ENCODE peak calls at places on chromosomes 11 and 22, in four cellular contexts. X, S, B and P are unnamed samples.

GRCh38 chr11:47047972-47048371 is 111.4 kb downstream of the CSTPP1 start:
- DNase-seq in B (no peak), X (no peak), S (no peak), P (no peak)

GRCh38 chr11:22416462-22416861 is 78.3 kb downstream of the SLC17A6 start:
- DNase-seq in S (no peak), X (no peak), B (no peak), P (no peak)

GRCh38 chr11:10550503-10550902 is 9.5 kb upstream of the RNF141 start:
- DNase-seq in X (no peak), B (peak), S (no peak), P (no peak)

GRCh38 chr11:35844579-35844978 is 99.3 kb upstream of the LDLRAD3 start:
- DNase-seq in X (no peak), B (no peak), S (no peak), P (no peak)

GRCh38 chr22:37241351-37242142 is 2.5 kb downstream of the RAC2 start:
- DNase-seq in S (peak), B (no peak), X (no peak), P (peak)

GRCh38 chr11:85815186-85815911 is 4.4 kb upstream of the SYTL2 start:
- DNase-seq in B (peak), S (no peak), X (no peak), P (no peak)

GRCh38 chr11:56624661-56625110 is 10.0 kb upstream of the OR5M1 start:
- DNase-seq in B (no peak), S (peak), X (no peak), P (no peak)

GRCh38 chr11:125770583-125770982 is 8.0 kb downstream of the PATE2 start:
- DNase-seq in B (no peak), S (no peak), X (no peak), P (no peak)

GRCh38 chr11:62149986-62150886 is 26.4 kb downstream of the INCENP start:
- DNase-seq in S (no peak), B (no peak), X (no peak), P (no peak)

GRCh38 chr11:32309541-32310217 is 125.7 kb downstream of the WT1 start:
- DNase-seq in S (no peak), X (no peak), B (no peak), P (no peak)

GRCh38 chr11:130827697-130828377 is 88.4 kb downstream of the SNX19 start:
- DNase-seq in B (no peak), X (peak), S (peak), P (no peak)

GRCh38 chr11:120182357-120182756 is 28.5 kb upstream of the OAF start:
- DNase-seq in X (no peak), B (no peak), S (no peak), P (no peak)

GRCh38 chr11:111922803-111923202 is 4.1 kb downstream of the C11orf52 start:
- DNase-seq in B (peak), S (no peak), X (no peak), P (no peak)

GRCh38 chr22:47062126-47062525 is 299.7 kb downstream of the TBC1D22A start:
- DNase-seq in X (no peak), S (no peak), B (no peak), P (no peak)

GRCh38 chr22:41873391-41873790 is 40.5 kb downstream of the SREBF2 start:
- DNase-seq in B (no peak), X (no peak), S (no peak), P (peak)

GRCh38 chr11:69419662-69420061 is 61.8 kb upstream of the LINC01488 start:
- DNase-seq in B (no peak), S (no peak), X (no peak), P (no peak)

GRCh38 chr22:38314992-38315800 is 2.0 kb downstream of the CSNK1E start:
- DNase-seq in X (no peak), B (no peak), S (peak), P (no peak)

GRCh38 chr11:70482529-70482917 is 84.2 kb downstream of the CTTN start:
- DNase-seq in S (no peak), B (no peak), X (no peak), P (no peak)

GRCh38 chr11:93537022-93537421 is 6.2 kb downstream of the SMCO4 start:
- DNase-seq in S (no peak), X (no peak), B (no peak), P (no peak)

GRCh38 chr22:38271927-38272372 is 860 bp downstream of the TMEM184B start:
- DNase-seq in B (no peak), S (no peak), X (no peak), P (no peak)

GRCh38 chr11:86809561-86809960 is 9.2 kb downstream of the PRSS23 start:
- DNase-seq in B (no peak), S (no peak), X (no peak), P (no peak)

GRCh38 chr11:64305691-64306562 is 603 bp downstream of the ESRRA start:
- DNase-seq in X (peak), S (peak), B (no peak), P (peak)

GRCh38 chr11:58525037-58525614 is 17.2 kb upstream of the OR5B21 start:
- DNase-seq in B (no peak), S (peak), X (no peak), P (no peak)

GRCh38 chr11:45538939-45539338 is 126.5 kb downstream of the CHST1 start:
- DNase-seq in X (no peak), B (no peak), S (no peak), P (no peak)